ENCODE peak calls at places on chromosomes 2 and 18, in four cellular contexts. K is ELR; L is skeletal muscle cell; F is Jurkat, Clone E6-1. X is an unnamed sample.

GRCh38 chr18:31223371-31223770 is 60.7 kb upstream of the DSC1 start:
- DNase-seq in L (no peak), K (no peak), F (no peak), X (no peak)

GRCh38 chr18:38369772-38370690 is 804.4 kb upstream of the CELF4 start:
- DNase-seq in F (no peak), K (no peak), L (no peak), X (no peak)

GRCh38 chr18:13366541-13366940 is 148.0 kb downstream of the LDLRAD4 start:
- DNase-seq in L (no peak), F (no peak), K (no peak), X (no peak)

GRCh38 chr18:35178260-35178659 is 62.6 kb upstream of the ZNF397 start:
- DNase-seq in K (peak; percentile 73), F (no peak), L (peak; percentile 12), X (no peak)

GRCh38 chr18:31185551-31185950 is 22.9 kb upstream of the DSC1 start:
- DNase-seq in F (no peak), K (peak; percentile 13), L (no peak), X (no peak)

GRCh38 chr2:232449964-232450363 is 6.0 kb upstream of the ALPI start:
- DNase-seq in K (no peak), L (no peak), F (no peak), X (no peak)

GRCh38 chr2:24816884-24817283 is 23.7 kb downstream of the CENPO start:
- DNase-seq in K (peak; percentile 91), F (no peak), L (peak; percentile 78), X (no peak)

GRCh38 chr2:121479882-121480522 is 50.7 kb upstream of the RNU4ATAC start:
- DNase-seq in F (no peak), K (no peak), L (no peak), X (no peak)

X was measured in DND-41.